ENCODE peak calls at places on chromosome 3, in four cellular contexts. H is NCI-H2029 treated with DMSO at 0.1 percent for 48 hours, O is HTR-8/SVneo, Z is AG04450. E is an unnamed sample.

GRCh38 chr3:130457681-130458080 is 59.3 kb upstream of the COL6A6 start:
- DNase-seq in H (no peak), O (no peak), Z (no peak), E (no peak)

GRCh38 chr3:132997404-132997803 is 40.8 kb upstream of the TMEM108 start:
- DNase-seq in H (no peak), O (no peak), Z (no peak), E (no peak)

GRCh38 chr3:176927280-176927679 is 270.0 kb downstream of the TBL1XR1 start:
- DNase-seq in H (no peak), Z (no peak), O (no peak), E (no peak)

GRCh38 chr3:55066406-55067128 is 138.7 kb upstream of the LRTM1 start:
- DNase-seq in Z (no peak), O (no peak), H (no peak), E (no peak)

GRCh38 chr3:128464702-128465101 is 2.0 kb downstream of the DNAJB8 start:
- DNase-seq in Z (no peak), H (no peak), O (no peak), E (no peak)

GRCh38 chr3:28915711-28916481 is 365.0 kb upstream of the RBMS3 start:
- DNase-seq in O (peak; percentile 15), H (no peak), Z (peak; percentile 61), E (peak; percentile 23)

GRCh38 chr3:27253831-27254230 is 115.4 kb downstream of the NEK10 start:
- DNase-seq in O (peak; percentile 45), H (no peak), Z (no peak), E (peak; percentile 53)

GRCh38 chr3:73056365-73057150 is 4.9 kb upstream of the EBLN2 start:
- DNase-seq in Z (no peak), O (peak; percentile 15), H (no peak), E (peak; percentile 54)

GRCh38 chr3:184697845-184698244 is 14.0 kb downstream of the MAGEF1 start:
- DNase-seq in H (no peak), Z (no peak), O (no peak), E (no peak)

GRCh38 chr3:28590851-28591250 is 242.2 kb upstream of the AZI2 start:
- DNase-seq in H (no peak), O (no peak), Z (no peak), E (peak; percentile 11)

GRCh38 chr3:150798122-150798618 is 35.2 kb upstream of the SIAH2 start:
- DNase-seq in H (no peak), Z (no peak), O (no peak), E (no peak)

GRCh38 chr3:50122071-50122470 is 33.1 kb upstream of the SEMA3F start:
- DNase-seq in O (no peak), Z (no peak), H (no peak), E (no peak)

GRCh38 chr3:128383316-128384235 is 83.1 kb downstream of the DNAJB8 start:
- DNase-seq in H (peak; percentile 53), O (peak; percentile 93), Z (no peak), E (peak; percentile 55)

GRCh38 chr3:53046171-53047170 is 598 bp upstream of the SFMBT1 start:
- DNase-seq in O (peak; percentile 64), Z (no peak), H (no peak), E (peak; percentile 73)

GRCh38 chr3:168121175-168121853 is 25.6 kb upstream of the GOLIM4 start:
- DNase-seq in H (no peak), Z (no peak), O (no peak), E (peak; percentile 68)

GRCh38 chr3:3998140-3998977 is 199.1 kb downstream of the LRRN1 start:
- DNase-seq in H (peak; percentile 2), O (no peak), Z (no peak), E (peak; percentile 91)

GRCh38 chr3:127426444-127427168 is 138.8 kb upstream of the PRR20G start:
- DNase-seq in O (no peak), H (no peak), Z (no peak), E (no peak)

GRCh38 chr3:187641319-187641976 is 28.7 kb downstream of the SST start:
- DNase-seq in Z (no peak), O (no peak), H (no peak), E (no peak)

GRCh38 chr3:12369598-12369997 is 80.7 kb downstream of the PPARG start:
- DNase-seq in Z (no peak), O (no peak), H (no peak), E (no peak)

GRCh38 chr3:132006605-132007204 is 28.1 kb downstream of the CPNE4 start:
- DNase-seq in O (no peak), H (no peak), Z (no peak), E (peak; percentile 73)

GRCh38 chr3:30597131-30597768 is 9.2 kb upstream of the TGFBR2 start:
- DNase-seq in H (no peak), O (peak; percentile 50), Z (no peak), E (no peak)

GRCh38 chr3:145902166-145902565 is 258.8 kb downstream of the PLOD2 start:
- DNase-seq in Z (no peak), O (no peak), H (no peak), E (no peak)

GRCh38 chr3:127457746-127458145 is 132.8 kb downstream of the TPRA1 start:
- DNase-seq in H (no peak), Z (no peak), O (no peak), E (no peak)

GRCh38 chr3:104596054-104596453 is 770.7 kb upstream of the ALCAM start:
- DNase-seq in Z (no peak), H (no peak), O (no peak), E (no peak)

GRCh38 chr3:2770451-2770850 is 339.7 kb downstream of the IL5RA start:
- DNase-seq in H (no peak), Z (no peak), O (no peak), E (no peak)

GRCh38 chr3:149812165-149812605 is 830 bp upstream of the RNF13 start:
- DNase-seq in Z (no peak), H (no peak), O (no peak), E (no peak)

GRCh38 chr3:101827211-101828174 is 21.8 kb upstream of the NFKBIZ start:
- DNase-seq in H (peak; percentile 33), Z (no peak), O (peak; percentile 44), E (peak; percentile 96)

GRCh38 chr3:110856916-110857315 is 214.7 kb upstream of the NECTIN3 start:
- DNase-seq in H (no peak), Z (no peak), O (no peak), E (no peak)

GRCh38 chr3:126867526-126868200 is 115.3 kb upstream of the PLXNA1 start:
- DNase-seq in Z (no peak), O (no peak), H (no peak), E (no peak)

GRCh38 chr3:179196098-179196497 is 47.9 kb downstream of the PIK3CA start:
- DNase-seq in Z (peak; percentile 71), O (peak; percentile 51), H (no peak), E (peak; percentile 28)

GRCh38 chr3:106628407-106628806 is 748.8 kb upstream of the CCDC54 start:
- DNase-seq in H (no peak), O (no peak), Z (peak; percentile 27), E (peak; percentile 25)

GRCh38 chr3:13501958-13502790 is 22.1 kb downstream of the HDAC11 start:
- DNase-seq in Z (no peak), O (no peak), H (no peak), E (no peak)

GRCh38 chr3:161770532-161771386 is 274.2 kb downstream of the OTOL1 start:
- DNase-seq in O (no peak), H (no peak), Z (no peak), E (peak; percentile 57)

GRCh38 chr3:53147161-53147902 is 13.7 kb upstream of the PRKCD start:
- DNase-seq in H (no peak), O (no peak), Z (no peak), E (no peak)